ENCODE peak calls at places on chromosome 9, in five cellular contexts. S is neuronal stem cell; B is CD4-positive, CD25-positive, alpha-beta regulatory T cell; T is lower lobe of right lung; D is mammary epithelial cell. I is an unnamed sample.

GRCh38 chr9:76194896-76195295 is 199.3 kb downstream of the RFK start:
- DNase-seq in S (no peak), B (no peak), T (no peak), D (peak), I (no peak)

GRCh38 chr9:2732492-2732891 is 15.2 kb downstream of the KCNV2 start:
- DNase-seq in S (no peak), B (no peak), T (no peak), D (no peak), I (no peak)

GRCh38 chr9:81848472-81848871 is 79.8 kb upstream of the SPATA31D4 start:
- DNase-seq in S (no peak), B (no peak), T (no peak), D (peak), I (no peak)

GRCh38 chr9:128575921-128576320 is 23.5 kb downstream of the SPTAN1 start:
- DNase-seq in S (no peak), B (no peak), T (no peak), D (no peak), I (no peak)

GRCh38 chr9:922731-923130 is 53.7 kb upstream of the DMRT3 start:
- DNase-seq in S (no peak), B (no peak), T (no peak), D (no peak), I (no peak)

GRCh38 chr9:129464972-129465833 is 155.7 kb downstream of the C9orf50 start:
- DNase-seq in S (no peak), B (no peak), T (no peak), D (peak), I (no peak)

GRCh38 chr9:14312721-14313377 is 1.1 kb downstream of the NFIB start:
- DNase-seq in S (peak), B (no peak), T (peak), D (peak), I (no peak)

GRCh38 chr9:98206754-98207153 is 14.3 kb upstream of the CORO2A start:
- DNase-seq in S (no peak), B (no peak), T (no peak), D (no peak), I (no peak)

GRCh38 chr9:72855890-72856523 is 96.8 kb downstream of the ALDH1A1 start:
- DNase-seq in S (no peak), B (no peak), T (no peak), D (no peak), I (no peak)

GRCh38 chr9:76531231-76531775 is 72.3 kb downstream of the GCNT1 start:
- DNase-seq in S (no peak), B (no peak), T (no peak), D (no peak), I (no peak)

GRCh38 chr9:21761309-21761901 is 41.0 kb upstream of the MTAP start:
- DNase-seq in S (no peak), B (no peak), T (no peak), D (no peak), I (peak)

GRCh38 chr9:93058357-93059096 is at the start of gene SUSD3:
- DNase-seq in S (peak), B (peak), T (peak), D (no peak), I (peak)
- H3K4me3 ChIP-seq in S (peak), B (peak), T (peak), D (no peak), I (peak)

DNA sequence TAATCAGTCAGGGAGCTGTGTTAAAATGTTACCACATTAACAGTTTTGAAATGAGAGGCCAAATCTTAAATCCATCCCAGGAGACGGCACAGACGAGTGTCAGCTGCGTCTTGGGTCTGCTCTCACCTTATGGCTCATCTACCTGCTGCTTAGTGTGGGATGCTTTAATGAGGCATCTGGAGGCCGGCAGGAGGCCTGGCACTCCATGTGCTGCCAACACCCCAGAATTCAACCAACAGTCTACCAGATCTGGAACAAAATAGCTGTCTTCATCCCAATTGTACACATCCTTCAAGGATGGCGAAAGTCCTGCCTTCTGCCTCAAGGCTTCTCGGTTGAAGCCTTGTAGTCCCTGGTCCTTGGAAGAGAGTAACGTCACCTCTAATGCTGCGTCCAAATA is 12.0 kb downstream of the PRKACG start:
- DNase-seq in S (no peak), B (no peak), T (no peak), D (no peak), I (no peak)
- H3K4me3 ChIP-seq in S (no peak), B (no peak), T (no peak), D (no peak), I (no peak)

GRCh38 chr9:90637626-90638025 is 5.0 kb downstream of the DIRAS2 start:
- DNase-seq in S (no peak), B (no peak), T (no peak), D (no peak), I (no peak)

GRCh38 chr9:90631964-90632363 is 10.7 kb downstream of the DIRAS2 start:
- DNase-seq in S (no peak), B (no peak), T (no peak), D (no peak), I (no peak)

GRCh38 chr9:90629354-90629753 is 13.3 kb downstream of the DIRAS2 start:
- DNase-seq in S (no peak), B (no peak), T (no peak), D (no peak), I (no peak)

GRCh38 chr9:90632680-90633207 is 9.9 kb downstream of the DIRAS2 start:
- DNase-seq in S (no peak), B (no peak), T (no peak), D (no peak), I (no peak)
- H3K4me3 ChIP-seq in S (no peak), B (no peak), T (no peak), D (no peak), I (no peak)

GRCh38 chr9:137555179-137555578 is 3.5 kb downstream of the MRPL41 start:
- DNase-seq in S (no peak), B (no peak), T (no peak), D (no peak), I (no peak)
- H3K4me3 ChIP-seq in S (peak), B (no peak), T (no peak), D (no peak), I (no peak)

DNA sequence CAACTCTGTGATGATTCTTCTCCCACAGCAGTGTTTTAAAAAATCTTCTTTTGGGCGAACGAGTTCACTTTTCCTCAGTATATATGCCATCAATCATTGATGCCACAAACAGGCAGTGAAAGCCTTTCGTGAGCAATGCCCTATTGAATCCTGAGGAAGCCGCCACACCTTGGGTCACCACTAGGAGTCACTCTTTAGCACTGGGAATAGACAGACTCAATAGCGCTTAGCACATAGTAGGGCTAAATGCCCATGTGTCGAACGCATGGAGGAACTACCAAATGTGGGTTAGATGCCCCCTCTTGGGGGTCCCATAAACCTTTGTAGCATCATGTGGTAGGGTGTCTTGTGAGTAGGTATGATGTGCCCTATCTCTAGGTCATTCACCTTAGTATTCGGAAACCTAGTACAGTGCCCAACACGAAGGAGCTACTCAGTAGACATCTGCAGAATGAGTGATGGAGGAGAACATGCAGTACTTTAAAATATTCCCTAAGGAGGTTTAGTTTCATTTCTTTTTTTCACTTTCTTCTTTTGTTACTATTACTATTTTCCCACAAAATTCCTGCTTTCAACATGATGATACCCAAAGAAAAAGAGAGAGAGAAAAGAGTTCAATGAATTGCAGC is 603.7 kb downstream of the BNC2 start:
- DNase-seq in S (no peak), B (no peak), T (no peak), D (no peak), I (no peak)
- H3K4me3 ChIP-seq in S (no peak), B (no peak), T (peak), D (no peak), I (no peak)

DNA sequence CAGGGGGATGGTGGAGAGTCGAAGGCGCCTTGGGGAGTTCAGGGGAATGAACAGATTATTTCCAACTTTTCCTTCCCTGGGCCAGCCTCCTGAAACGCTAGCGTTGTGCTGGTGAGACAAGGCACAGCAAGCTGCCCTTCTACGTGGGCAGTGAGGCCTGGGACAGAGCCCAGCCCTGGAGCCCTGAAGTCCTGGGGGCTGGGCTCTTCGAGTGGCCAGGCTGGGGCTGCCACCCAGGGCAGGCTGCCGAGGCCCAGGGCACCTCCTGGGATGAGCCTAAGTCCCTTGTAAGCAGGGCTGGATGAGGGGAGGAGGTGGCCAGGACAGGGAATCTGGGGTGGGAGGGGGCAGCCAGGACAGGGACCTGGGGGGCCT is 1.4 kb upstream of the LCN12 start:
- DNase-seq in S (no peak), B (no peak), T (peak), D (no peak), I (no peak)
- H3K4me3 ChIP-seq in S (no peak), B (no peak), T (peak), D (no peak), I (peak)

GRCh38 chr9:6938447-6938846 is 180.7 kb downstream of the KDM4C start:
- DNase-seq in S (no peak), B (no peak), T (no peak), D (peak), I (no peak)

GRCh38 chr9:6942406-6942805 is 184.6 kb downstream of the KDM4C start:
- DNase-seq in S (no peak), B (no peak), T (no peak), D (no peak), I (no peak)

GRCh38 chr9:6937209-6937608 is 179.4 kb downstream of the KDM4C start:
- DNase-seq in S (no peak), B (no peak), T (no peak), D (no peak), I (no peak)

GRCh38 chr9:6941527-6941926 is 183.8 kb downstream of the KDM4C start:
- DNase-seq in S (no peak), B (no peak), T (no peak), D (no peak), I (no peak)

GRCh38 chr9:6938873-6939272 is 181.1 kb downstream of the KDM4C start:
- DNase-seq in S (no peak), B (no peak), T (no peak), D (no peak), I (no peak)
- H3K4me3 ChIP-seq in S (no peak), B (no peak), T (no peak), D (no peak), I (no peak)

GRCh38 chr9:109098221-109098959 is 21.4 kb downstream of the TMEM245 start:
- DNase-seq in S (peak), B (peak), T (no peak), D (peak), I (peak)
- H3K4me3 ChIP-seq in S (no peak), B (peak), T (no peak), D (peak), I (no peak)

DNA sequence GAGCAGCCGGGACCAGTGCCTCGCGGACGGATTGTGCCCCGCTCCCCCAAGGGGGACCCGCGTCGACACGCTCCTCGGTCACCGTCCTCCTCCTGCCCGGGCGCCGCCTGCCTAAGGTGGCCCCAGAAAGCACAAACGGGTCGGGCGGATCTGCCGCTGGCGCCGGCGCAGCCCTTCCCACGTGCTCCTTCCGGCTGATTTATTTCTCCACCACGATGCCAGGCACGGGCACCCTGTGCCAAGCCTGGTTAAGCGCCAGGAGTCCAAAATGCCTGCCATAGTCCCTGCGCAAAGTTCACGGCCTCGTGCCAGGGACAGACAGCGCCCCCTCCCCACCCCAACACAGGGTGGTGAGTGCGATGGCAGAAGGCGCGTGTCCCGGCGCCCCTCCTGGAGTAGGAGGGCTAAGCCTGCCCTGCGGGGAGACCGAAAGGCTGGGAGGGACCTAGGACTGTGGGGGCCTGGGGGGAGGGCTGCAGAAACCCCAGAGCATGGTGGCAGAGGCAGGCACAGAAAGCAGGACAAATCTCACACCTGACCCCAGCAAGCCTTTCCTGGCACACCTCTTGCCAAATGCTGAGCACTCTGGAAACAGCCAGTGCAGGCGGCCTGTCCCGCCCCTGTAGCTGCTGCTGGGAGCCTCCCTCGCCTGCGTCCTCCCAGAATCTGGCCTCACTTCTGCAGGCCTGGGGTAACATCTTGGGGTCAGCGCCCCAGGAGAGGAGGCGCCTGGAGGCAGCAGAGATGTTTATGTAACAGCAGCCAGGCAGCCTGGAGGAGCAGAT is 1.0 kb upstream of the NOTCH1 start:
- DNase-seq in S (no peak), B (peak), T (peak), D (peak), I (peak)
- H3K4me3 ChIP-seq in S (peak), B (no peak), T (peak), D (peak), I (peak)